ENCODE peak calls at places on chromosomes 11 and 22, in seven cellular contexts. D, C, A, N, O, V and P are unnamed samples.

GRCh38 chr11:11806074-11806473 is 35.7 kb upstream of the USP47 start:
- DNase-seq in D (no peak), C (no peak), A (no peak), N (no peak), O (no peak), V (no peak), P (no peak)

GRCh38 chr22:27116295-27116694 is 458.9 kb downstream of the MIAT start:
- DNase-seq in D (no peak), C (no peak), A (no peak), N (no peak), O (no peak), V (no peak), P (no peak)

GRCh38 chr11:74925281-74925680 is 23.6 kb downstream of the XRRA1 start:
- DNase-seq in D (no peak), C (peak; percentile 56), A (no peak), N (no peak), O (no peak), V (peak; percentile 84), P (peak; percentile 41)

GRCh38 chr22:49734882-49735281 is 92.8 kb downstream of the BRD1 start:
- DNase-seq in D (no peak), C (no peak), A (no peak), N (peak; percentile 26), O (no peak), V (no peak), P (no peak)

GRCh38 chr11:7081441-7081840 is 7.4 kb upstream of the RBMXL2 start:
- DNase-seq in D (no peak), C (no peak), A (no peak), N (no peak), O (no peak), V (no peak), P (no peak)

GRCh38 chr22:45540122-45540521 is 37.4 kb downstream of the FBLN1 start:
- DNase-seq in D (no peak), C (no peak), A (no peak), N (no peak), O (no peak), V (no peak), P (no peak)

GRCh38 chr11:62909107-62909894 is 11.9 kb downstream of the CHRM1 start:
- DNase-seq in D (peak; percentile 67), C (peak; percentile 73), A (peak; percentile 53), N (peak; percentile 80), O (no peak), V (peak; percentile 58), P (peak; percentile 73)

GRCh38 chr22:37309221-37310074 is 27.1 kb downstream of the CYTH4 start:
- DNase-seq in D (no peak), C (no peak), A (no peak), N (no peak), O (no peak), V (no peak), P (no peak)

GRCh38 chr11:86761978-86762377 is 38.4 kb upstream of the PRSS23 start:
- DNase-seq in D (peak; percentile 44), C (peak; percentile 60), A (no peak), N (no peak), O (no peak), V (peak; percentile 49), P (peak; percentile 72)

GRCh38 chr11:46294365-46295309 is 17.2 kb downstream of the CREB3L1 start:
- DNase-seq in D (peak; percentile 86), C (peak; percentile 92), A (no peak), N (no peak), O (no peak), V (peak; percentile 91), P (peak; percentile 97)

GRCh38 chr22:49514656-49515055 is 313.0 kb downstream of the BRD1 start:
- DNase-seq in D (no peak), C (no peak), A (peak; percentile 88), N (no peak), O (no peak), V (no peak), P (no peak)

GRCh38 chr22:24696551-24697001 is 77.9 kb downstream of the PIWIL3 start:
- DNase-seq in D (no peak), C (no peak), A (peak; percentile 32), N (no peak), O (no peak), V (no peak), P (no peak)

GRCh38 chr22:44427506-44428470 is 70.2 kb downstream of the RTL6 start:
- DNase-seq in D (no peak), C (no peak), A (peak; percentile 60), N (no peak), O (no peak), V (no peak), P (no peak)

GRCh38 chr11:41659990-41660389 is 200.5 kb upstream of the LRRC4C start:
- DNase-seq in D (no peak), C (no peak), A (no peak), N (no peak), O (no peak), V (no peak), P (no peak)

GRCh38 chr11:34052608-34053160 is 1.2 kb downstream of the CAPRIN1 start:
- DNase-seq in D (peak; percentile 6), C (peak; percentile 16), A (no peak), N (peak; percentile 63), O (no peak), V (no peak), P (no peak)

GRCh38 chr11:110088535-110089344 is 4.5 kb upstream of the ZC3H12C start:
- DNase-seq in D (no peak), C (no peak), A (no peak), N (no peak), O (no peak), V (no peak), P (no peak)

GRCh38 chr11:19666951-19667350 is 45.7 kb upstream of the NAV2 start:
- DNase-seq in D (no peak), C (no peak), A (no peak), N (no peak), O (no peak), V (no peak), P (no peak)

GRCh38 chr11:68923614-68924013 is 19.9 kb downstream of the IGHMBP2 start:
- DNase-seq in D (no peak), C (no peak), A (no peak), N (no peak), O (no peak), V (no peak), P (no peak)